ENCODE peak calls at places on chromosomes 1 and 21, in five cellular contexts. X is 8988T; Z is B cell; B is stimulated activated CD4-positive, alpha-beta T cell treated with anti-CD3 and anti-CD28 coated beads, Interleukin-2, amount 100 ng/mL, for 24 hours; L is occipital lobe. P is an unnamed sample.

GRCh38 chr1:92259350-92259749 is 39.4 kb downstream of the GLMN start:
- DNase-seq in Z (no peak), X (no peak), B (no peak), L (no peak), P (no peak)

GRCh38 chr1:164637461-164638375 is 78.7 kb downstream of the PBX1 start:
- DNase-seq in X (peak; percentile 34), B (no peak), L (no peak), Z (no peak), P (peak; percentile 41)

GRCh38 chr1:113879459-113880038 is 7.8 kb downstream of the BCL2L15 start:
- DNase-seq in Z (no peak), X (no peak), B (no peak), L (no peak), P (no peak)

GRCh38 chr1:87718241-87718950 is 389.7 kb downstream of the LMO4 start:
- DNase-seq in X (no peak), B (no peak), Z (no peak), L (no peak), P (no peak)

GRCh38 chr1:116472431-116472961 is 98.3 kb downstream of the CD58 start:
- DNase-seq in B (no peak), Z (no peak), L (no peak), X (no peak), P (no peak)

GRCh38 chr1:117646007-117646913 is 40.4 kb downstream of the TENT5C start:
- DNase-seq in B (no peak), L (no peak), Z (no peak), X (no peak), P (no peak)

GRCh38 chr1:64948216-64948615 is 18.1 kb downstream of the JAK1 start:
- DNase-seq in Z (no peak), X (no peak), B (no peak), L (no peak), P (no peak)

GRCh38 chr1:118077331-118078055 is 107.5 kb downstream of the SPAG17 start:
- DNase-seq in Z (no peak), X (no peak), L (no peak), B (no peak), P (no peak)

GRCh38 chr1:32600034-32600433 is 50.3 kb downstream of the ZBTB8OS start:
- DNase-seq in Z (no peak), X (no peak), B (no peak), L (no peak), P (no peak)

GRCh38 chr1:165629848-165630628 is 996 bp upstream of the MGST3 start:
- DNase-seq in B (no peak), Z (no peak), L (no peak), X (peak; percentile 17), P (no peak)

GRCh38 chr21:32334980-32335471 is 36.4 kb downstream of the MRAP start:
- DNase-seq in B (no peak), L (peak; percentile 61), X (no peak), Z (no peak), P (peak; percentile 71)

GRCh38 chr1:64514197-64514765 is 44.4 kb downstream of the CACHD1 start:
- DNase-seq in Z (no peak), B (no peak), X (no peak), L (no peak), P (peak; percentile 23)

GRCh38 chr21:27346041-27346448 is 379.2 kb upstream of the ADAMTS5 start:
- DNase-seq in B (no peak), Z (no peak), L (no peak), X (no peak), P (no peak)

GRCh38 chr1:43952731-43953350 is 6.1 kb downstream of the IPO13 start:
- DNase-seq in L (no peak), B (no peak), X (no peak), Z (no peak), P (no peak)

GRCh38 chr1:165737196-165737595 is 31.5 kb downstream of the TMCO1 start:
- DNase-seq in B (no peak), L (no peak), X (no peak), Z (no peak), P (no peak)

GRCh38 chr1:46550751-46551231 is 656 bp downstream of the KNCN start:
- DNase-seq in B (no peak), L (no peak), X (no peak), Z (no peak), P (no peak)

GRCh38 chr1:161962094-161962887 is 61.4 kb downstream of the OLFML2B start:
- DNase-seq in L (no peak), B (peak; percentile 56), X (no peak), Z (no peak), P (no peak)

GRCh38 chr1:147794570-147794969 is 34.2 kb upstream of the GJA5 start:
- DNase-seq in L (no peak), X (no peak), Z (no peak), B (no peak), P (no peak)

GRCh38 chr1:205438213-205439158 is 16.6 kb upstream of the LEMD1 start:
- DNase-seq in B (no peak), X (no peak), L (peak; percentile 59), Z (no peak), P (peak; percentile 35)

GRCh38 chr1:52140633-52141512 is 1.0 kb upstream of the ZFYVE9 start:
- DNase-seq in Z (no peak), B (no peak), L (no peak), X (no peak), P (no peak)

GRCh38 chr21:29606613-29607012 is 307.9 kb downstream of the BACH1 start:
- DNase-seq in X (no peak), L (no peak), Z (no peak), B (no peak), P (no peak)

P was measured in hippocampal formation.